ENCODE peak calls at places on chromosomes 12 and 14, in five cellular contexts. One of them, this sample, is unnamed.

GRCh38 chr12:76409074-76409473 is 60.9 kb upstream of the BBS10 start:
- DNase-seq in ovary: no peak
- DNase-seq in heart right ventricle: no peak
- DNase-seq in K562: no peak
- DNase-seq in heart left ventricle: no peak
- DNase-seq in this sample: no peak

GRCh38 chr12:66352899-66353298 is 50.6 kb downstream of the HELB start:
- DNase-seq in ovary: no peak
- DNase-seq in heart right ventricle: no peak
- DNase-seq in K562: no peak
- DNase-seq in heart left ventricle: no peak
- DNase-seq in this sample: no peak

GRCh38 chr12:46675736-46676135 is 150.1 kb downstream of the SLC38A4 start:
- DNase-seq in ovary: peak
- DNase-seq in heart right ventricle: peak
- DNase-seq in K562: peak
- DNase-seq in heart left ventricle: no peak
- DNase-seq in this sample: no peak

GRCh38 chr12:43206396-43206795 is 345.6 kb downstream of the ADAMTS20 start:
- DNase-seq in ovary: no peak
- DNase-seq in heart right ventricle: no peak
- DNase-seq in K562: no peak
- DNase-seq in heart left ventricle: no peak
- DNase-seq in this sample: no peak

GRCh38 chr12:122106891-122107660 is 28.5 kb downstream of the MLXIP start:
- DNase-seq in ovary: no peak
- DNase-seq in heart right ventricle: peak
- DNase-seq in K562: no peak
- DNase-seq in heart left ventricle: peak
- DNase-seq in this sample: peak

GRCh38 chr12:93090768-93091172 is 161.7 kb upstream of the EEA1 start:
- DNase-seq in ovary: no peak
- DNase-seq in heart right ventricle: no peak
- DNase-seq in K562: no peak
- DNase-seq in heart left ventricle: no peak
- DNase-seq in this sample: no peak

GRCh38 chr14:37587881-37588666 is 7.0 kb downstream of the FOXA1 start:
- DNase-seq in ovary: no peak
- DNase-seq in heart right ventricle: no peak
- DNase-seq in K562: no peak
- DNase-seq in heart left ventricle: no peak
- DNase-seq in this sample: no peak

GRCh38 chr14:92657457-92658142 is 90.8 kb downstream of the LGMN start:
- DNase-seq in ovary: no peak
- DNase-seq in heart right ventricle: peak
- DNase-seq in K562: no peak
- DNase-seq in heart left ventricle: peak
- DNase-seq in this sample: peak

GRCh38 chr12:131452444-131452860 is 258.4 kb upstream of the SFSWAP start:
- DNase-seq in ovary: no peak
- DNase-seq in heart right ventricle: no peak
- DNase-seq in K562: peak
- DNase-seq in heart left ventricle: no peak
- DNase-seq in this sample: no peak

GRCh38 chr14:96125536-96125935 is 79.1 kb upstream of the BDKRB2 start:
- DNase-seq in ovary: no peak
- DNase-seq in heart right ventricle: no peak
- DNase-seq in K562: no peak
- DNase-seq in heart left ventricle: no peak
- DNase-seq in this sample: no peak

GRCh38 chr12:47032644-47033043 is 46.8 kb upstream of the PCED1B start:
- DNase-seq in ovary: no peak
- DNase-seq in heart right ventricle: no peak
- DNase-seq in K562: peak
- DNase-seq in heart left ventricle: no peak
- DNase-seq in this sample: no peak

GRCh38 chr14:37584211-37585100 is 10.6 kb downstream of the FOXA1 start:
- DNase-seq in ovary: no peak
- DNase-seq in heart right ventricle: peak
- DNase-seq in K562: no peak
- DNase-seq in heart left ventricle: no peak
- DNase-seq in this sample: peak

GRCh38 chr14:105473033-105473676 is 1.5 kb upstream of the CRIP2 start:
- DNase-seq in ovary: peak
- DNase-seq in heart right ventricle: peak
- DNase-seq in K562: no peak
- DNase-seq in heart left ventricle: no peak
- DNase-seq in this sample: no peak

GRCh38 chr12:132161046-132161781 is 17.0 kb downstream of the NOC4L start:
- DNase-seq in ovary: no peak
- DNase-seq in heart right ventricle: peak
- DNase-seq in K562: no peak
- DNase-seq in heart left ventricle: peak
- DNase-seq in this sample: no peak

GRCh38 chr12:45215419-45216296 is at the start of gene ANO6:
- DNase-seq in ovary: peak
- DNase-seq in heart right ventricle: peak
- DNase-seq in K562: peak
- DNase-seq in heart left ventricle: peak
- DNase-seq in this sample: peak

GRCh38 chr12:22494319-22494718 is 50.0 kb downstream of the C2CD5 start:
- DNase-seq in ovary: no peak
- DNase-seq in heart right ventricle: no peak
- DNase-seq in K562: no peak
- DNase-seq in heart left ventricle: no peak
- DNase-seq in this sample: no peak

GRCh38 chr14:95361373-95362179 is 41.9 kb upstream of the CLMN start:
- DNase-seq in ovary: no peak
- DNase-seq in heart right ventricle: peak
- DNase-seq in K562: peak
- DNase-seq in heart left ventricle: peak
- DNase-seq in this sample: peak

GRCh38 chr12:71208053-71208685 is 50.4 kb upstream of the TSPAN8 start:
- DNase-seq in ovary: no peak
- DNase-seq in heart right ventricle: no peak
- DNase-seq in K562: no peak
- DNase-seq in heart left ventricle: no peak
- DNase-seq in this sample: no peak

GRCh38 chr14:32934891-32935633 is 3.6 kb upstream of the NPAS3 start:
- DNase-seq in ovary: peak
- DNase-seq in heart right ventricle: no peak
- DNase-seq in K562: no peak
- DNase-seq in heart left ventricle: no peak
- DNase-seq in this sample: no peak

GRCh38 chr12:82714427-82714826 is 27.7 kb downstream of the TMTC2 start:
- DNase-seq in ovary: no peak
- DNase-seq in heart right ventricle: no peak
- DNase-seq in K562: no peak
- DNase-seq in heart left ventricle: no peak
- DNase-seq in this sample: no peak

GRCh38 chr12:12606793-12607589 is 4.7 kb upstream of the CREBL2 start:
- DNase-seq in ovary: no peak
- DNase-seq in heart right ventricle: no peak
- DNase-seq in K562: no peak
- DNase-seq in heart left ventricle: no peak
- DNase-seq in this sample: no peak

GRCh38 chr12:65318186-65318685 is 39.8 kb downstream of the MSRB3 start:
- DNase-seq in ovary: no peak
- DNase-seq in heart right ventricle: no peak
- DNase-seq in K562: no peak
- DNase-seq in heart left ventricle: no peak
- DNase-seq in this sample: no peak

GRCh38 chr12:118055144-118055557 is 5.8 kb downstream of the WSB2 start:
- DNase-seq in ovary: no peak
- DNase-seq in heart right ventricle: peak
- DNase-seq in K562: peak
- DNase-seq in heart left ventricle: no peak
- DNase-seq in this sample: peak

GRCh38 chr14:61562321-61563161 is 132.8 kb upstream of the HIF1A start:
- DNase-seq in ovary: no peak
- DNase-seq in heart right ventricle: no peak
- DNase-seq in K562: peak
- DNase-seq in heart left ventricle: no peak
- DNase-seq in this sample: no peak

GRCh38 chr14:76348898-76349297 is 27.0 kb upstream of the ESRRB start:
- DNase-seq in ovary: no peak
- DNase-seq in heart right ventricle: peak
- DNase-seq in K562: peak
- DNase-seq in heart left ventricle: peak
- DNase-seq in this sample: no peak

GRCh38 chr14:26204954-26205479 is 392.8 kb downstream of the NOVA1 start:
- DNase-seq in ovary: peak
- DNase-seq in heart right ventricle: peak
- DNase-seq in K562: no peak
- DNase-seq in heart left ventricle: peak
- DNase-seq in this sample: peak

GRCh38 chr12:59444932-59445331 is 150.9 kb upstream of the SLC16A7 start:
- DNase-seq in ovary: no peak
- DNase-seq in heart right ventricle: no peak
- DNase-seq in K562: no peak
- DNase-seq in heart left ventricle: no peak
- DNase-seq in this sample: no peak

GRCh38 chr14:64198021-64198420 is 96.2 kb downstream of the ESR2 start:
- DNase-seq in ovary: no peak
- DNase-seq in heart right ventricle: no peak
- DNase-seq in K562: no peak
- DNase-seq in heart left ventricle: no peak
- DNase-seq in this sample: no peak

GRCh38 chr14:64196026-64196425 is 98.1 kb downstream of the ESR2 start:
- DNase-seq in ovary: no peak
- DNase-seq in heart right ventricle: no peak
- DNase-seq in K562: no peak
- DNase-seq in heart left ventricle: no peak
- DNase-seq in this sample: no peak

GRCh38 chr14:64200170-64200569 is 94.0 kb downstream of the ESR2 start:
- DNase-seq in ovary: peak
- DNase-seq in heart right ventricle: peak
- DNase-seq in K562: no peak
- DNase-seq in heart left ventricle: peak
- DNase-seq in this sample: no peak

GRCh38 chr14:64196668-64197411 is 97.3 kb downstream of the ESR2 start:
- DNase-seq in ovary: peak
- DNase-seq in heart right ventricle: peak
- DNase-seq in K562: no peak
- DNase-seq in heart left ventricle: peak
- DNase-seq in this sample: no peak

DNA sequence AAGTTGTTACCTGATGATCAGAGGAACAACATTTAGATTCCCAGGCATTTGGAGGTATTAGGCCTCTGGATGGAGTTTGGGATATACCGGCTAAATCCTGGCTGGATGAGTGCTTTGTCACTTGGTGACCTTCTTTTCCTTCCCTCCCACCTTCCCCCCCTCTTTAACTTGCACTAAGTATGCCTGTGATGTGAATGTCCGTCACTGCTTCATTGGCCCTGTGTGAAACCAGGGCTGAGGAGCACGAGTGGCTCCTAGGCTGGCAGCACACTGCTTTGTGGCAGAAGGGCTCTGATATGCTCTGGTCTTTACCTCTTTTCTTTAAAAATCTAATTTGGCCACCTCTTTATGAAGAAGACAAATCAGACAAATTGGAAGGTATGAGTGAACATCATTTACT is 95.7 kb downstream of the ESR2 start:
- DNase-seq in ovary: no peak
- DNase-seq in heart right ventricle: no peak
- DNase-seq in K562: no peak
- DNase-seq in heart left ventricle: no peak
- DNase-seq in this sample: no peak
- H3K27ac ChIP-seq in ovary: no peak
- H3K27ac ChIP-seq in heart right ventricle: no peak
- H3K27ac ChIP-seq in K562: no peak
- H3K27ac ChIP-seq in heart left ventricle: peak
- H3K27ac ChIP-seq in this sample: no peak

DNA sequence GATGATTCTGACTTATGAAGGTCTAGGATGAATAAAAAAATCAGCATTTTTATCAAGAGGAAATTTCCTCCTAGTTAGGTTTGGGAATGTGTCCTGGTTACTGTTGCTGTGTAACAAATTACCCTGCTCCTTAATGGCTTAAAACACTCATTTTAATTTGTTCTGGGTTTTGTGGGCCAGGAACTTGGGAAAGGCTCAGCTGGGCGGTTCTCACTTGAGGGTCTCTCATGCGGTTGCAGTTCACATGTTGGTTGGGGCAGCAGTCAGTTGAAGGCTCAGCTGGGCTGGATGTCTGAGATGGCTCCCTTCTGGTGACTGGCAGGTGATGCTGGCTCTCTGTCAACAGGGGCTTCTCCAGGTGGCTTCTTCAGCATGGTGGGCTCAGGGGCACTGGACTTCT is 214.6 kb downstream of the RBM19 start:
- DNase-seq in ovary: no peak
- DNase-seq in heart right ventricle: no peak
- DNase-seq in K562: no peak
- DNase-seq in heart left ventricle: no peak
- DNase-seq in this sample: no peak
- H3K4me3 ChIP-seq in ovary: no peak
- H3K4me3 ChIP-seq in heart right ventricle: no peak
- H3K4me3 ChIP-seq in K562: no peak
- H3K4me3 ChIP-seq in heart left ventricle: no peak
- H3K4me3 ChIP-seq in this sample: no peak

DNA sequence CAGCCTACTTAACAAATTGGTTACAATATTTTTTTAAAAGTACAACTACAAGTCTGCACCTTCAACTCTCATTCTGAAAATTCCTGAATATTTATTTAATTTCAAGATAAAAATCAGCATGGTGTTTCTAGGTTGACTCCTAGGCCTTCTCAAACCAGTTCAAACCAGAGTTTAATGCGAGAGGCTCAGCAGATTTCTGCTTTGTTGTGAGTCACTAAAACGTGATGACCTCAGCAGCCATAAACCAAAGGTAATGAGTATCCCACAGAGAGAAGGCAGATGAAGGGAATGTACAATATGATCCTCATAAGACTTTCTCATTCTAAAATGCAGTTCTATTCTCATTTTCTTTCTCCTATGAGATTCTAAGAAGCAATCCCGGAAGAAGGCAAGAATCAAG is 1.5 kb downstream of the PRDM4 start:
- DNase-seq in ovary: no peak
- DNase-seq in heart right ventricle: no peak
- DNase-seq in K562: peak
- DNase-seq in heart left ventricle: no peak
- DNase-seq in this sample: peak
- H3K27ac ChIP-seq in ovary: no peak
- H3K27ac ChIP-seq in heart right ventricle: no peak
- H3K27ac ChIP-seq in K562: peak
- H3K27ac ChIP-seq in heart left ventricle: no peak
- H3K27ac ChIP-seq in this sample: peak

GRCh38 chr12:2811791-2812190 is 677 bp upstream of the ITFG2 start:
- DNase-seq in ovary: no peak
- DNase-seq in heart right ventricle: no peak
- DNase-seq in K562: no peak
- DNase-seq in heart left ventricle: no peak
- DNase-seq in this sample: no peak

GRCh38 chr12:2812290-2813213 is at the start of gene ITFG2:
- DNase-seq in ovary: peak
- DNase-seq in heart right ventricle: peak
- DNase-seq in K562: peak
- DNase-seq in heart left ventricle: peak
- DNase-seq in this sample: peak

GRCh38 chr12:2813573-2814185 is 1.2 kb downstream of the ITFG2 start:
- DNase-seq in ovary: no peak
- DNase-seq in heart right ventricle: no peak
- DNase-seq in K562: peak
- DNase-seq in heart left ventricle: no peak
- DNase-seq in this sample: peak

GRCh38 chr12:2813214-2813554 is 716 bp downstream of the ITFG2 start:
- DNase-seq in ovary: no peak
- DNase-seq in heart right ventricle: no peak
- DNase-seq in K562: no peak
- DNase-seq in heart left ventricle: no peak
- DNase-seq in this sample: no peak
- H3K4me3 ChIP-seq in ovary: peak
- H3K4me3 ChIP-seq in heart right ventricle: peak
- H3K4me3 ChIP-seq in K562: peak
- H3K4me3 ChIP-seq in heart left ventricle: peak
- H3K4me3 ChIP-seq in this sample: peak

This sample was measured in transverse colon.